ENCODE peak calls at places on chromosomes 3 and 15, in five cellular contexts. M is tibial artery, L is PC-3, X is hepatic stellate cell, Q is dorsolateral prefrontal cortex. W is an unnamed sample.

GRCh38 chr15:61996056-61996635 is 64.1 kb downstream of the VPS13C start:
- DNase-seq in M (no peak), L (no peak), X (no peak), Q (no peak), W (no peak)

GRCh38 chr3:37301980-37302379 is 127.6 kb upstream of the LRRFIP2 start:
- DNase-seq in M (no peak), L (no peak), X (no peak), Q (no peak), W (no peak)

GRCh38 chr15:87591521-87591920 is 665.0 kb downstream of the NTRK3 start:
- DNase-seq in M (no peak), L (no peak), X (no peak), Q (no peak), W (no peak)

GRCh38 chr3:39125837-39126500 is 18.5 kb downstream of the TTC21A start:
- DNase-seq in M (no peak), L (peak), X (no peak), Q (no peak), W (no peak)

GRCh38 chr3:138479355-138479964 is 45.0 kb downstream of the ESYT3 start:
- DNase-seq in M (no peak), L (peak), X (peak), Q (no peak), W (no peak)

GRCh38 chr3:64798316-64798715 is 110.5 kb upstream of the ADAMTS9 start:
- DNase-seq in M (peak), L (no peak), X (no peak), Q (no peak), W (no peak)

GRCh38 chr3:102180291-102180931 is 254.4 kb upstream of the ZPLD1 start:
- DNase-seq in M (no peak), L (peak), X (peak), Q (no peak), W (no peak)

GRCh38 chr3:12966847-12967750 is 106.1 kb downstream of the IQSEC1 start:
- DNase-seq in M (no peak), L (no peak), X (peak), Q (no peak), W (peak)

GRCh38 chr15:26561994-26562730 is 210.7 kb downstream of the GABRB3 start:
- DNase-seq in M (no peak), L (no peak), X (no peak), Q (no peak), W (no peak)

GRCh38 chr3:133633439-133633838 is 28.3 kb downstream of the TOPBP1 start:
- DNase-seq in M (no peak), L (no peak), X (no peak), Q (no peak), W (no peak)

W was measured in mucosa of descending colon.